ENCODE peak calls at places on chromosomes 3 and 15, in ten cellular contexts. C, V, S, L, D, N, A, I, J and W are unnamed samples.

GRCh38 chr15:61974759-61975158 is 85.5 kb downstream of the VPS13C start:
- DNase-seq in L (no peak), D (no peak), N (no peak), I (peak; percentile 9), J (no peak), C (no peak), S (no peak), V (peak; percentile 16), A (no peak), W (peak; percentile 4)

GRCh38 chr15:42918047-42918446 is 2.5 kb downstream of the TTBK2 start:
- DNase-seq in S (no peak), J (no peak), I (no peak), L (no peak), A (no peak), D (no peak), C (no peak), N (no peak), V (no peak), W (no peak)

GRCh38 chr3:36876181-36876936 is 68.5 kb downstream of the TRANK1 start:
- DNase-seq in A (no peak), N (no peak), S (peak; percentile 77), I (no peak), V (no peak), D (no peak), J (no peak), L (no peak), C (no peak), W (no peak)

GRCh38 chr15:80804970-80805495 is 25.9 kb downstream of the CEMIP start:
- DNase-seq in S (no peak), D (no peak), A (no peak), N (no peak), J (no peak), C (no peak), L (no peak), V (no peak), I (no peak), W (no peak)

GRCh38 chr15:82231842-82232241 is 30.7 kb downstream of the EFL1 start:
- DNase-seq in V (no peak), I (no peak), D (no peak), N (no peak), J (no peak), L (no peak), C (no peak), A (no peak), S (no peak), W (no peak)

GRCh38 chr3:151770941-151771340 is 37.2 kb downstream of the AADACL2 start:
- DNase-seq in J (peak; percentile 89), L (no peak), A (peak; percentile 73), D (no peak), I (peak; percentile 23), N (peak; percentile 74), C (peak; percentile 37), S (no peak), V (no peak), W (peak; percentile 31)

GRCh38 chr15:31019986-31020385 is 28.6 kb upstream of the MTMR10 start:
- DNase-seq in N (no peak), S (no peak), J (no peak), D (no peak), L (no peak), A (no peak), C (no peak), I (no peak), V (no peak), W (no peak)

GRCh38 chr3:55333923-55334322 is 153.2 kb downstream of the WNT5A start:
- DNase-seq in A (no peak), D (no peak), N (no peak), L (no peak), J (peak; percentile 54), C (peak; percentile 29), S (no peak), V (no peak), I (peak; percentile 73), W (no peak)

GRCh38 chr3:171284308-171285075 is 175.7 kb downstream of the TNIK start:
- DNase-seq in A (no peak), D (no peak), I (peak; percentile 94), J (peak; percentile 93), L (peak; percentile 39), C (peak; percentile 97), N (no peak), S (peak; percentile 18), V (peak; percentile 92), W (peak; percentile 93)

GRCh38 chr3:188037116-188037718 is 116.7 kb upstream of the LPP start:
- DNase-seq in I (peak; percentile 38), A (peak; percentile 59), V (peak; percentile 48), C (peak; percentile 51), D (no peak), S (no peak), N (no peak), L (no peak), J (peak; percentile 71), W (peak; percentile 64)

GRCh38 chr3:146465713-146466465 is 3.5 kb downstream of the PLSCR2 start:
- DNase-seq in A (no peak), C (no peak), D (no peak), S (no peak), V (no peak), N (no peak), I (peak; percentile 23), L (no peak), J (no peak), W (no peak)

GRCh38 chr15:77418341-77419049 is 1.4 kb downstream of the PEAK1 start:
- DNase-seq in A (no peak), D (no peak), S (no peak), N (no peak), J (peak; percentile 35), V (no peak), I (peak; percentile 59), C (peak; percentile 42), L (no peak), W (peak; percentile 3)

DNA sequence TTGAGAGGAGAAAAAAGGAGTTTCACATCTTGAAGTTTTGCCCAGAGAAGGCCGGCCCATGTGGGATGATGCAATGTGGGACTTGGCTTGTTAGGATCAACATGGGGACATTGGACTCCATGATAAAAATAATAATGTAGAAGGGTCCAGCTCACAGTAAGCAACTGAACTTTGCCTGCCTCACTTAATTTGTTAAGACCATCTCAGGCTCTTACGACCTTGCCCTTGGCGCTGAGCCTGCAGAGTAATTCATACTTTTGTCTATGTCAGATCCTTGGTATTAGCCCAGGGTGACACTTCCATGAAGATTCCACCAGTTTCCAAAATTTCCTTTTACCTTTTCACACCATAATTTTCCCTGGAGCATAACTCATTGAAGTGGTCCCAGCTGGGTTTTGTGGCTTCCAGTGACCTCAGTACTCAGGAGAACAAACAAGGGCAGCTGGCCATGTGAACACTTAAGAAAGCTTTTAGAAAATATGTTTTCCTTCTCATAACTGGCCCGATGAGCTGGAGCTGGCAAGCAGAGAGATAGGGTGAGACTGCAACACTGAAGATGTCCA is 315.4 kb upstream of the RASGRP1 start:
- DNase-seq in C (peak; percentile 75), V (no peak), L (peak; percentile 36), J (peak; percentile 56), N (no peak), S (no peak), A (no peak), I (peak; percentile 74), D (no peak), W (no peak)
- TF ChIP-seq CTCF in C (no peak), V (no peak), L (no peak), J (no peak), N (no peak), S (no peak), A (no peak), I (no peak), D (no peak), W (no peak)

GRCh38 chr3:84965141-84965540 is 6.4 kb downstream of the CADM2 start:
- DNase-seq in N (no peak), S (no peak), C (no peak), V (no peak), I (no peak), L (no peak), J (peak; percentile 0), D (peak; percentile 78), A (no peak), W (peak; percentile 21)
- TF ChIP-seq CTCF in N (no peak), S (no peak), C (no peak), V (no peak), I (no peak), L (no peak), J (no peak), D (no peak), A (no peak), W (peak; percentile 15)

DNA sequence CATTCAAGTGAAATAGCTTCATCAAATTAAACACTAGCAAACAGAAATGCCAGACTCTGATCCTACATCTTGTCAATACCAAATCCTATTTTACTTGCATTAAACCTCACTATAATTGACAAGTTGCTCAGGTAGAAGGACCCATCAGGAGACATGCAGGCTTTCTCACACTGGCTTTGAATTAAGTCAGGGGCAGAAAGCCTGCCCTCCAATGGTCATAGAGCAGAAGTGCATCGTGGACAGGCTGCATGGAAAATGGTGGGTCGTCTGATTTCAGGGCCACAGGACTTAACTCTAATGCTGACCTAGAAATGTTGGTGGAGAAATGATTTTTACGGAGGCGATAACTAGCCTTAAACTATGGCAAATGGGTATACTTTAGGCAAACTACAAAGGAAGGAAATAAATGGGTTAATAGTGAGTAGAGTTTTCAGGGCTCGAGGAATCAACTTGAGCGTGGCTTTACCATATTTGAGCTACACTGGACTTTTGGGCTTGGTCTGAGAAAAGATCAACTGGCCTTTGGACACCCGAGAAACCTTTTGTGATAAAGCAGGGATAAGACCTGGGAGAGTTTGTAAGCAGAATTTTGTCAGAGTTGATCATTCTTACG is 283.9 kb downstream of the GRM7 start:
- DNase-seq in C (no peak), J (peak; percentile 0), N (no peak), V (peak; percentile 12), A (peak; percentile 16), L (no peak), D (peak; percentile 23), S (peak; percentile 6), I (no peak), W (peak; percentile 45)
- TF ChIP-seq CTCF in C (no peak), J (peak; percentile 26), N (peak; percentile 23), V (peak; percentile 49), A (peak; percentile 44), L (no peak), D (peak; percentile 59), S (peak; percentile 52), I (no peak), W (peak; percentile 54)

GRCh38 chr3:117752984-117753717 is 1043.6 kb downstream of the TUSC7 start:
- DNase-seq in C (peak; percentile 66), V (no peak), A (no peak), S (no peak), D (no peak), I (peak; percentile 89), J (no peak), L (no peak), N (no peak), W (no peak)

GRCh38 chr3:117754058-117754457 is 1044.5 kb downstream of the TUSC7 start:
- DNase-seq in N (no peak), L (no peak), V (no peak), A (no peak), S (no peak), C (no peak), J (no peak), D (no peak), I (no peak), W (no peak)

GRCh38 chr3:117748131-117748530 is 1038.6 kb downstream of the TUSC7 start:
- DNase-seq in V (no peak), I (no peak), C (no peak), A (no peak), D (no peak), L (no peak), N (no peak), J (no peak), S (no peak), W (no peak)

GRCh38 chr3:117751691-117752090 is 1042.1 kb downstream of the TUSC7 start:
- DNase-seq in L (no peak), D (no peak), A (no peak), V (no peak), I (no peak), C (no peak), J (no peak), N (no peak), S (no peak), W (no peak)

GRCh38 chr3:117750674-117751073 is 1041.1 kb downstream of the TUSC7 start:
- DNase-seq in V (no peak), S (no peak), N (no peak), C (no peak), D (no peak), A (no peak), L (no peak), I (no peak), J (no peak), W (no peak)
- TF ChIP-seq CTCF in V (no peak), S (no peak), N (no peak), C (no peak), D (no peak), A (no peak), L (no peak), I (no peak), J (no peak), W (no peak)